ENCODE peak calls at places on chromosome 2, in nine cellular contexts. L is GM18507, M is transverse colon, D is KG1, V is ACHN, F is PC-9, R is HTR-8/SVneo, X is MCF 10A, N is AG20443. Z is an unnamed sample.

GRCh38 chr2:143083636-143084035 is 45.6 kb upstream of the ARHGAP15 start:
- DNase-seq in L (no peak), M (no peak), D (no peak), V (peak), F (no peak), R (peak), X (peak), N (peak), Z (peak)

GRCh38 chr2:42101641-42102605 is 54.1 kb downstream of the PKDCC start:
- DNase-seq in L (peak), M (peak), D (no peak), V (peak), F (peak), R (peak), X (no peak), N (peak), Z (peak)

GRCh38 chr2:238133499-238134392 is 4.7 kb upstream of the KLHL30 start:
- DNase-seq in L (no peak), M (no peak), D (no peak), V (no peak), F (no peak), R (no peak), X (no peak), N (no peak), Z (no peak)

GRCh38 chr2:43980902-43981301 is 14.9 kb downstream of the LRPPRC start:
- DNase-seq in L (no peak), M (no peak), D (no peak), V (no peak), F (no peak), R (no peak), X (no peak), N (no peak), Z (no peak)

GRCh38 chr2:128396500-128396891 is 77.8 kb upstream of the HS6ST1 start:
- DNase-seq in L (no peak), M (peak), D (no peak), V (no peak), F (peak), R (no peak), X (no peak), N (no peak), Z (peak)

GRCh38 chr2:101698419-101699190 is 1.1 kb downstream of the MAP4K4 start:
- DNase-seq in L (no peak), M (no peak), D (peak), V (peak), F (peak), R (no peak), X (peak), N (peak), Z (peak)

GRCh38 chr2:59322005-59322404 is 1080.9 kb upstream of the FANCL start:
- DNase-seq in L (no peak), M (no peak), D (no peak), V (no peak), F (no peak), R (no peak), X (no peak), N (no peak), Z (no peak)

GRCh38 chr2:229407170-229407569 is 136.1 kb upstream of the PID1 start:
- DNase-seq in L (no peak), M (peak), D (no peak), V (peak), F (no peak), R (no peak), X (peak), N (peak), Z (peak)

GRCh38 chr2:11762799-11763461 is 16.5 kb downstream of the LPIN1 start:
- DNase-seq in L (no peak), M (no peak), D (no peak), V (no peak), F (no peak), R (no peak), X (no peak), N (no peak), Z (no peak)

GRCh38 chr2:220946552-220946951 is 625.6 kb downstream of the EPHA4 start:
- DNase-seq in L (no peak), M (no peak), D (no peak), V (no peak), F (no peak), R (no peak), X (no peak), N (no peak), Z (peak)

GRCh38 chr2:171086352-171087290 is 74.1 kb downstream of the TLK1 start:
- DNase-seq in L (peak), M (peak), D (peak), V (peak), F (peak), R (peak), X (peak), N (peak), Z (peak)

GRCh38 chr2:148282201-148282600 is 261.3 kb downstream of the MBD5 start:
- DNase-seq in L (no peak), M (no peak), D (no peak), V (no peak), F (peak), R (no peak), X (peak), N (no peak), Z (peak)

GRCh38 chr2:172204762-172205161 is 102.1 kb upstream of the DLX2 start:
- DNase-seq in L (no peak), M (no peak), D (no peak), V (no peak), F (no peak), R (no peak), X (no peak), N (no peak), Z (no peak)

GRCh38 chr2:180063494-180063893 is 56.4 kb upstream of the CWC22 start:
- DNase-seq in L (no peak), M (no peak), D (no peak), V (no peak), F (no peak), R (no peak), X (peak), N (no peak), Z (no peak)

Z was measured in bronchial epithelial cell.